ENCODE peak calls at places on chromosomes 4 and X, in four cellular contexts. S is GM10248, A is stromal cell of bone marrow, K is iPS-NIHi11. R is an unnamed sample.

GRCh38 chrX:139077303-139078131 is 366.0 kb upstream of the FGF13 start:
- DNase-seq in S (no peak), A (peak), K (no peak), R (no peak)

GRCh38 chr4:68347845-68348244 is 2.0 kb downstream of the YTHDC1 start:
- DNase-seq in S (no peak), A (no peak), K (no peak), R (no peak)

GRCh38 chr4:88219099-88219498 is 60.7 kb upstream of the ABCG2 start:
- DNase-seq in S (peak), A (peak), K (peak), R (no peak)

GRCh38 chr4:151600432-151600831 is 160.4 kb downstream of the GATB start:
- DNase-seq in S (no peak), A (no peak), K (no peak), R (no peak)

GRCh38 chr4:118776166-118776954 is 59.6 kb downstream of the SEC24D start:
- DNase-seq in S (no peak), A (no peak), K (no peak), R (no peak)

GRCh38 chr4:8305851-8306361 is 36.4 kb downstream of the HTRA3 start:
- DNase-seq in S (no peak), A (no peak), K (no peak), R (peak)

GRCh38 chrX:8649969-8650368 is 82.0 kb downstream of the ANOS1 start:
- DNase-seq in S (no peak), A (no peak), K (no peak), R (no peak)

GRCh38 chr4:185735887-185736286 is 76.1 kb downstream of the SORBS2 start:
- DNase-seq in S (no peak), A (no peak), K (no peak), R (no peak)

GRCh38 chr4:37243061-37243460 is 1.5 kb upstream of the NWD2 start:
- DNase-seq in S (no peak), A (no peak), K (peak), R (peak)

GRCh38 chr4:83548151-83548905 is 12.4 kb downstream of the GPAT3 start:
- DNase-seq in S (peak), A (peak), K (peak), R (no peak)

GRCh38 chr4:22521240-22521639 is 5.4 kb upstream of the ADGRA3 start:
- DNase-seq in S (no peak), A (no peak), K (no peak), R (no peak)

R was measured in WTC11.